ENCODE peak calls at places on chromosomes 3 and 15, in ten cellular contexts. L is heart right ventricle, B is ovary, Y is psoas muscle, E is upper lobe of right lung, F is uterus, Z is neuronal stem cell, V is H1, M is right atrium auricular region, G is gastrocnemius medialis. O is an unnamed sample.

GRCh38 chr3:43013743-43014155 is 34.6 kb downstream of the GASK1A start:
- DNase-seq in Y (no peak), L (no peak), M (no peak), V (no peak), Z (no peak), G (no peak), F (no peak), E (no peak), B (no peak), O (no peak)

GRCh38 chr3:173750095-173750494 is 352.6 kb downstream of the NLGN1 start:
- DNase-seq in V (no peak), Y (no peak), B (no peak), G (no peak), Z (no peak), L (no peak), M (no peak), E (no peak), F (no peak), O (no peak)

GRCh38 chr3:38119248-38119544 is 17.7 kb downstream of the ACAA1 start:
- DNase-seq in B (no peak), G (peak), M (no peak), E (no peak), L (no peak), V (no peak), F (peak), Y (no peak), Z (no peak), O (no peak)

GRCh38 chr15:72796210-72796514 is 12.6 kb upstream of the ADPGK start:
- DNase-seq in B (no peak), G (no peak), L (no peak), M (no peak), Y (no peak), V (no peak), Z (no peak), F (no peak), E (no peak), O (no peak)

GRCh38 chr3:75655501-75655904 is 8.6 kb upstream of the FRG2C start:
- DNase-seq in G (no peak), Z (no peak), L (no peak), F (no peak), M (no peak), E (no peak), V (no peak), B (no peak), Y (no peak), O (no peak)

GRCh38 chr3:30908466-30909037 is 14.1 kb upstream of the GADL1 start:
- DNase-seq in E (no peak), F (no peak), G (no peak), Z (no peak), M (no peak), V (no peak), B (no peak), Y (no peak), L (no peak), O (no peak)

GRCh38 chr15:45454825-45455224 is 67.7 kb downstream of the SLC30A4 start:
- DNase-seq in F (no peak), Z (no peak), B (peak), Y (peak), L (peak), E (peak), V (no peak), G (peak), M (no peak), O (no peak)

GRCh38 chr3:180199396-180199795 is 162.7 kb upstream of the PEX5L start:
- DNase-seq in Y (no peak), F (no peak), V (no peak), E (no peak), G (no peak), M (no peak), Z (no peak), L (no peak), B (no peak), O (no peak)

GRCh38 chr3:116083686-116084085 is 361.6 kb downstream of the LSAMP start:
- DNase-seq in Y (no peak), Z (no peak), L (no peak), B (no peak), M (no peak), G (no peak), F (no peak), V (no peak), E (no peak), O (no peak)

GRCh38 chr3:141385386-141386079 is 17.2 kb downstream of the ZBTB38 start:
- DNase-seq in B (no peak), F (no peak), E (no peak), M (no peak), L (no peak), G (no peak), Y (no peak), Z (no peak), V (no peak), O (no peak)

GRCh38 chr3:141386611-141387110 is 18.4 kb downstream of the ZBTB38 start:
- DNase-seq in E (no peak), L (no peak), V (no peak), F (no peak), M (no peak), B (no peak), Y (no peak), G (no peak), Z (no peak), O (no peak)

GRCh38 chr3:141388823-141389617 is 20.7 kb downstream of the ZBTB38 start:
- DNase-seq in V (no peak), G (no peak), Z (no peak), L (no peak), Y (no peak), E (no peak), F (no peak), M (no peak), B (no peak), O (no peak)

GRCh38 chr3:141386080-141386594 is 17.8 kb downstream of the ZBTB38 start:
- DNase-seq in L (no peak), F (no peak), Z (no peak), G (no peak), V (no peak), E (no peak), Y (no peak), M (no peak), B (no peak), O (no peak)

DNA sequence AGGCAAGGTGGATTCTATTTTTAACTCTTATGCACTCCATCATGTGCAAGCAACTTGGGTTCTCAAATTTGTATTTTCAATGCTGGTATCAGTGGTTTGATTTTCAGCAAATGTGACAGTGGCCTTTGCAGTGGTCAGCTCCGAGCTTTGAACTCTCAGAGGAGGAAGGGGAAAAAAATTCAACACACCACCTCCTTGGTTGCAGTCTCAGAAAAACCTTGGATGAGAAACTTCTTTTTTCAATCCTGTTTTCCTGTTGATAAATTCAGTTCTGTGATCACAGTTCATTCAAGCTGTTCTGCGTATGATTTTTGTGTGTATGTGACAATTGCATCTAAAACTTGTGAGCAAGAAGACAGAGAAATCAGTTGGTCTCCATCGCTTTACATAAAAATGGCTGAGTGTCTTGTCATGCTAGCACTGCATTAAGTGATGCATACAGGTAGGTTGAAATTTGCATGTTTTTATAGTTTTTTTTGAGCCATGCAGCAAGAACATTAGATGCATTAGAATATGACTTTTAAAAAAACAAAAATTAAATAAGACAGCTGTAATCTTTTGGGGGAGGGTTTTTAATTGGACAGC is 19.2 kb downstream of the ZBTB38 start:
- DNase-seq in M (no peak), L (no peak), E (no peak), G (no peak), V (no peak), Z (no peak), B (no peak), F (no peak), Y (no peak), O (no peak)
- H3K4me3 ChIP-seq in M (no peak), L (no peak), E (peak), G (no peak), V (no peak), Z (no peak), B (no peak), F (no peak), Y (no peak), O (no peak)

GRCh38 chr3:149402481-149402880 is 25.0 kb upstream of the TM4SF1 start:
- DNase-seq in F (no peak), Y (no peak), V (no peak), E (no peak), M (no peak), B (no peak), L (no peak), Z (no peak), G (no peak), O (no peak)
- H3K27ac ChIP-seq in F (no peak), Y (no peak), V (no peak), E (peak), M (no peak), B (no peak), L (no peak), Z (no peak), G (no peak), O (no peak)

GRCh38 chr3:188003188-188004171 is 150.5 kb upstream of the LPP start:
- DNase-seq in Z (no peak), L (no peak), G (no peak), E (no peak), V (no peak), B (no peak), F (no peak), M (no peak), Y (no peak), O (no peak)
- H3K4me3 ChIP-seq in Z (no peak), L (no peak), G (no peak), E (no peak), V (no peak), B (no peak), F (no peak), M (no peak), Y (no peak), O (no peak)

GRCh38 chr15:64072812-64073211 is 20.8 kb downstream of the CIAO2A start:
- DNase-seq in F (no peak), Z (no peak), M (no peak), L (no peak), Y (no peak), B (no peak), G (no peak), V (no peak), E (no peak), O (no peak)
- H3K27ac ChIP-seq in F (no peak), Z (no peak), M (no peak), L (peak), Y (peak), B (no peak), G (peak), V (no peak), E (no peak), O (no peak)

DNA sequence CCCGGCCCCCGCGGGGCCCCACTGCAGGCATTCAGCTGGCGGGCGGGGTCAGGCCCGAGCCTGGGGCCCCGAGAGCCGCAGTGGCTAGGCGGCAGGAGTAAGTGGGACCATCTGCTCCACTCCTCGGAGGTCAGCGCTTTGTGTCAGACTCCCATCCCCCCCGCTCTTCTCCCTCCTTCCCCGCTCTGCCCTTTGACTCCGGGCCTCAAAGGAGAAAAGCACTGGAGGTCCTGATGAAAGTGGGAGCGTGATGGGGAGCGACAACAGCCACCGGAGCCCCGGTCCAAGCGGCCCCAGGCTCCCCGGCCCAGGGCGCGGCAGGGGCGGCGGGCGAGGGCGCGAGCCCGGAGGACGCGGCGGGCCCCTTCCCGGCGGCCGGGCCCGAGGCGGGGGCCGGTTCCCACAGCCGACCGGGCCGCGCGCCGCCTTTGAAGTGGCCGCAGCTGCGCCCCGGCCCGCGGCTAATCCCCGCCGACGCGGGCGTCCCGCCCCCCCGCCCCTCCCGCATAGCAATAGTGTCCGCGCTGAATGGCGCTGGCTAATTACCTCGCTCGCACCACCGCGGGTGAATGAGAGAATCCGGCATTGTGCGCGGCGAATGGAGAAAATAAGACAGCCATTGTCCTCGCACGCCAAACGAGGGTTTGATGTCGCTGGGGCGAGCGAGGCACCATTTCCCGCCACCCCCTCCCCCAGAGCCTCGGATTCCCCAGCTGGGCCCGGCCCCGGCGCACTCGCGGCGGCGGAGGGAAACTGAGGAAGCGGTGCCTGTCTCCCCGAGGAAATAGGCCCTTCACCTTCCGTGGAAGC is 22.4 kb downstream of the IGDCC3 start:
- DNase-seq in Z (peak), G (no peak), F (no peak), M (no peak), B (no peak), V (no peak), E (no peak), Y (no peak), L (no peak), O (no peak)
- H3K4me3 ChIP-seq in Z (peak), G (peak), F (peak), M (peak), B (peak), V (peak), E (peak), Y (peak), L (peak), O (no peak)

DNA sequence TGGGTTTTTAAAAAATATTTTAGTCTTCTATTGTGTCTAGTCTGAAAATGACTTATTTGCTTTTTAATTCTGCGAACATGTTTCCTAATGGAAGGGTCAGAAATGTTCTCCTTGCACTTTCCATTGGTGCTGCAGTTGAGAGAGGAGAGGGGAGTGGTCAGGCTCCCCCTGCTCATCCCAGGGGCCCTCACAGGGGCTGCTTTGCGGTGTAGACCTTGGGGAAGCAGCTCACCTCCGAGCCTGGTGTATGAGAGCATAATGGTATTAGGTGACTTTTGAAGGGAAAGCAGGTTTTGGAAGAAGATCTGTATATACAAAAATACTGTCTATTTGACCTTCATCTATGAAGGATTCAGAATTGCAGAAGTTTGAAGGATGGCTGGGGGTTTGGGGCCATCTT is 28.3 kb downstream of the APBA2 start:
- DNase-seq in L (no peak), V (no peak), B (no peak), M (no peak), F (no peak), E (peak), Y (no peak), Z (no peak), G (no peak), O (peak)
- H3K27ac ChIP-seq in L (no peak), V (no peak), B (no peak), M (no peak), F (no peak), E (no peak), Y (no peak), Z (no peak), G (no peak), O (no peak)

GRCh38 chr15:96359371-96359771 is 28.9 kb downstream of the NR2F2 start:
- DNase-seq in Z (no peak), L (no peak), G (no peak), V (no peak), Y (no peak), B (no peak), E (no peak), F (no peak), M (no peak), O (no peak)
- H3K4me3 ChIP-seq in Z (no peak), L (peak), G (peak), V (peak), Y (peak), B (peak), E (peak), F (peak), M (no peak), O (no peak)

DNA sequence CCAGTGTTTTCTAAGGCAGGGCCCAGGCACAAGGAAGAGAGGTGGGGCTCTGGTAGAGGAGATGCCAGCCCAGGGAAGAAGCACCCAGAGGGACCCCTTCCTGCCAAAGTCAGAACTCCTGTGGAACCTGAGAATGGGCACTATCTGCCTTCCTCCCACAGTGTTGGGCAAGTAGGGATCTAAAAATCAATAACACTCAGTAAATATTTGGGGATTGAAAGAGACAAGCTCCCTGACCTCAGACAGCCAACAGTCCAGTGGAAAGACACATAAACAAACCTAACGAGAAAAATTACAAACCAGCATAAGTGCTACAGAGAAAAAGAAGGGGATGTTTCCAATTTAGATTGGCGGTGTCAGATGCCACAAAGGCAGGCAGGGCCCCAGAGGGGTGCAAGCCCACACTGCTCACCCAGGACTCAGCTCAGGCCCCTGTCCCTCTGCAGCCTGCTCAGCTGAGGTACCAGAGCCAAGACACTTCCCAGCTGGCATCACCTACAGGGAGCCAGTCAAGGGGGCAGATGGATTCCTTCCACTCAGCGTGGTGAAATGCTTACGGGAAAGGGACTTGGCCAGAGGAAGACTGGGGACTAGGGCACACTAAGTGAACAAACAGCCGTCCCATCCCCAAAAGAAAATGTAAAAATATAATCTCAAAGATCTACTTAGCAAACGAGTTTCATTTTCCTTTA is 15.9 kb downstream of the ADCY5 start:
- DNase-seq in E (no peak), F (no peak), Z (no peak), M (no peak), B (no peak), G (no peak), L (peak), V (no peak), Y (no peak), O (no peak)
- H3K27ac ChIP-seq in E (peak), F (no peak), Z (no peak), M (peak), B (no peak), G (no peak), L (peak), V (no peak), Y (no peak), O (no peak)

GRCh38 chr3:69086133-69086722 is 1.5 kb downstream of the ARL6IP5 start:
- DNase-seq in Z (no peak), F (peak), V (no peak), G (peak), Y (peak), M (peak), L (peak), B (peak), E (peak), O (peak)

GRCh38 chr3:69085543-69086132 is 901 bp downstream of the ARL6IP5 start:
- DNase-seq in F (peak), E (peak), B (peak), V (no peak), L (no peak), M (no peak), G (peak), Z (no peak), Y (peak), O (peak)

GRCh38 chr3:69087030-69087791 is 2.5 kb downstream of the ARL6IP5 start:
- DNase-seq in M (no peak), Y (no peak), G (peak), Z (no peak), E (no peak), F (no peak), B (no peak), L (no peak), V (no peak), O (no peak)

GRCh38 chr3:69090021-69090420 is 5.3 kb downstream of the ARL6IP5 start:
- DNase-seq in Y (no peak), M (no peak), F (no peak), Z (no peak), E (no peak), V (no peak), G (no peak), B (no peak), L (no peak), O (no peak)

DNA sequence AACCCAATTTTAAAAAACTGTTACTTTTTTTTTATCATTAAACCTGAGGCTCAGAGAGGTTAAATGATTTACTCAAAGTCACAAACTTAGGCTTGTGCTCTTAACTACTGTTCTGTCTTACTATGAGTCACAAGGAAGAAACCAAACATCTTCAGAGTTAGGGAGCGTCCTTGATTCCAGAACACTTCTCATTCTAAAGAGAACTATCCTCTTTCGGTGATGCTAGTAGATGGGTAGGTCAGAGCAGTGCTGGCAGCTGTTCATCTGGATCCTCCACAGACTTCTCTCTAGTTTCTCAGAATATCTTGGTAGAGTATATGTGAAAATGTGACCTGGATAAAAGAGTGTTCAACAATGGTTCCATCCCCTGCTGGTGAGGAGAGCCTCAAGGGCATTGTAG is 3.3 kb downstream of the ARL6IP5 start:
- DNase-seq in L (no peak), F (no peak), E (no peak), Y (no peak), B (no peak), Z (no peak), G (no peak), M (no peak), V (no peak), O (no peak)
- H3K4me3 ChIP-seq in L (peak), F (peak), E (peak), Y (peak), B (peak), Z (no peak), G (no peak), M (no peak), V (no peak), O (no peak)

O was measured in Karpas-422.